ENCODE peak calls at places on chromosomes 13 and 19, in four cellular contexts. X is Peyer's patch, B is gastrocnemius medialis, D is tibial nerve. J is an unnamed sample.
A peak's percentile ranks its signal among the peaks of the same experiment; 100 is the strongest.

GRCh38 chr19:38730731-38731589 is 13.3 kb downstream of the CAPN12 start:
- DNase-seq in X (peak; percentile 49), B (no peak), D (no peak), J (no peak)

GRCh38 chr19:18416778-18417249 is 2.4 kb upstream of the SSBP4 start:
- DNase-seq in X (peak; percentile 86), B (peak; percentile 69), D (peak; percentile 92), J (peak; percentile 71)

GRCh38 chr19:7819337-7819736 is 10.7 kb upstream of the EVI5L start:
- DNase-seq in X (no peak), B (no peak), D (no peak), J (no peak)

GRCh38 chr19:39070888-39071287 is 13.3 kb upstream of the ACP7 start:
- DNase-seq in X (no peak), B (no peak), D (no peak), J (no peak)

GRCh38 chr13:54733639-54734038 is 1705.0 kb downstream of the OLFM4 start:
- DNase-seq in X (no peak), B (no peak), D (no peak), J (no peak)

GRCh38 chr13:44786724-44787123 is 202.5 kb downstream of the NUFIP1 start:
- DNase-seq in X (no peak), B (no peak), D (no peak), J (no peak)

GRCh38 chr13:21478881-21479808 is 20.0 kb upstream of the ZDHHC20 start:
- DNase-seq in X (peak; percentile 75), B (peak; percentile 29), D (no peak), J (no peak)

GRCh38 chr19:2578391-2578826 is 102.5 kb downstream of the GADD45B start:
- DNase-seq in X (peak; percentile 48), B (no peak), D (no peak), J (no peak)

GRCh38 chr19:17073869-17074627 is 1.2 kb downstream of the HAUS8 start:
- DNase-seq in X (peak; percentile 74), B (no peak), D (no peak), J (no peak)

GRCh38 chr13:110347535-110348308 is 40.6 kb downstream of the COL4A2 start:
- DNase-seq in X (peak; percentile 56), B (no peak), D (no peak), J (no peak)

GRCh38 chr13:112990783-112991182 is 21.8 kb downstream of the MCF2L start:
- DNase-seq in X (peak; percentile 81), B (no peak), D (no peak), J (no peak)

GRCh38 chr19:41862445-41862986 is 2.5 kb downstream of the RPS19 start:
- DNase-seq in X (no peak), B (no peak), D (no peak), J (no peak)

GRCh38 chr19:41866284-41866683 is 6.2 kb downstream of the RPS19 start:
- DNase-seq in X (no peak), B (no peak), D (no peak), J (no peak)

GRCh38 chr19:41861846-41862245 is 1.8 kb downstream of the RPS19 start:
- DNase-seq in X (no peak), B (no peak), D (no peak), J (no peak)

GRCh38 chr19:41863209-41863931 is 3.3 kb downstream of the RPS19 start:
- DNase-seq in X (no peak), B (no peak), D (no peak), J (no peak)

GRCh38 chr19:41864374-41864773 is 4.3 kb downstream of the RPS19 start:
- DNase-seq in X (no peak), B (no peak), D (no peak), J (no peak)
- TF ChIP-seq CTCF in X (no peak), B (no peak), D (no peak), J (no peak)

GRCh38 chr19:44845286-44845611 is 848 bp upstream of the NECTIN2 start:
- DNase-seq in X (no peak), B (no peak), D (no peak), J (no peak)

GRCh38 chr19:44848036-44848804 is 2.1 kb downstream of the NECTIN2 start:
- DNase-seq in X (peak; percentile 46), B (no peak), D (no peak), J (no peak)

GRCh38 chr19:44847144-44848035 is 1.3 kb downstream of the NECTIN2 start:
- DNase-seq in X (peak; percentile 85), B (no peak), D (peak; percentile 65), J (no peak)

GRCh38 chr19:44846455-44847143 is 502 bp downstream of the NECTIN2 start:
- DNase-seq in X (peak; percentile 52), B (no peak), D (no peak), J (no peak)

DNA sequence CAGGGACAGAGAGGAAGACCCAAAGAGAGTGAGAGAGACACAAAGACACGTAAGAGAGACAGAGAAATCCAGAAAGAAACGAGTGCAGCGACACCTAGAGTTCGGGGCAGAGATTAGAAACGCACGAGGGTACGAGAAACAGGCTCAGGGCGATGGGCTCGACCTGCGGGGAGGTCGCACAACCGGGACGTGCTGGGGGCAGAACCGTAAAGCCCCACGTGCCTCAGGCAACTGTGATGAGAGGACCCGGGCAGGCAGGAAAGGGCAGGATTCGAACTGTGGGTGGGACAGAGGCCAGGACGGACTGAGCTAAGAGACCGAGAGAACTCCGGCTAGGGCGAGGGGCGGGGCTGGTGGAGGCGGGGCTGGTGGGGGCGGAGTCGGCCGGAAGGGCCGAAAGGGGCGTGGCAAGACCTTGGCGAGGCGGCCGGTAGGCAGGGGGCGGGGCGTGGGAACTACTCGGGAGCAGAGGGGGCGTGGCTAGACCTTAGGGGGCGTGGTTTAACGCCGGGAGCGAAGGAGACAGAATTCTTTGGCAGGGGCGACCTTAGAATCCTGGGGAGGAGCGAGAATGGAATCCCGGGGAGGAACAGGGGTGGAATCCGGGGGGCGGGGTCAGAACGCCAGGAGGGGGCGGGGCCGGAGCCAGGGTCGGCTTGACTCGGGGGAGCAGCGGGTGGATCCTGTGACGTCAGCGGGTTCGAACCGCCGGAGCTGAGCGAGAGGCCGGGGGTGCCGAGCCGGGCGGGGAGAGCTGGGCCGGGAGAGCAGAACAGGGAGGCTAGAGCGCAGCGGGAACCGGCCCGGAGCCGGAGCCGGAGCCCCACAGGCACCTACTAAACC is at the start of gene NECTIN2:
- DNase-seq in X (peak; percentile 99), B (peak; percentile 97), D (peak; percentile 100), J (peak; percentile 100)
- TF ChIP-seq CTCF in X (peak; percentile 24), B (peak; percentile 59), D (peak; percentile 70), J (peak; percentile 82)

DNA sequence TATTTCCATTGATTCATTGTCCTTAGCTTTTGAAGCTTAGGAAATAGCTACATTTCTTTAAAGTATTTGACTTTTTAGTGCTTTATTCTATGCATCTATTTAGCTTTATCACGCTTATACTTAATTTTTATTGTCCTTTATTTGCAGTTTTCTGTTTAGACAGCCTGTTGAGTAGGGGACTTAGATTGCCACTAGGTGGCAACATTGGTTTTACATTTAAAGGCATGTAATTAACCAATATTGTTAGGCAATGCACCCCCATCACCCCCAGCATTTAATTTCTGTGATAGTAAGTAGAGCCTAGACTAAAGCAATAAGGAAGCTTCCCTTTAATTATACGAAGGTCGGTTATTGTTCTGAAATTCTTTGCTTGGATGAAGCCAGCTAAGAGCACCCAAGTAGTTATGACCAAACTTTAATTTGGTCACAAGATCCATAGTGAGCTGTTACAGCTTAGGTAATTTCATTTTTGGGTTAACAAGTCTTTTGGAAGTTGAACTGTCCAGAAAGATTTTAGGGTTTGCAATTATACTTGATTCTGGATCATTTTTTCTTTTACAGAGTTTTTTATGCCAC is 36.5 kb downstream of the B3GLCT start:
- DNase-seq in X (no peak), B (no peak), D (no peak), J (no peak)
- TF ChIP-seq CTCF in X (peak; percentile 43), B (peak; percentile 62), D (peak; percentile 44), J (peak; percentile 83)

DNA sequence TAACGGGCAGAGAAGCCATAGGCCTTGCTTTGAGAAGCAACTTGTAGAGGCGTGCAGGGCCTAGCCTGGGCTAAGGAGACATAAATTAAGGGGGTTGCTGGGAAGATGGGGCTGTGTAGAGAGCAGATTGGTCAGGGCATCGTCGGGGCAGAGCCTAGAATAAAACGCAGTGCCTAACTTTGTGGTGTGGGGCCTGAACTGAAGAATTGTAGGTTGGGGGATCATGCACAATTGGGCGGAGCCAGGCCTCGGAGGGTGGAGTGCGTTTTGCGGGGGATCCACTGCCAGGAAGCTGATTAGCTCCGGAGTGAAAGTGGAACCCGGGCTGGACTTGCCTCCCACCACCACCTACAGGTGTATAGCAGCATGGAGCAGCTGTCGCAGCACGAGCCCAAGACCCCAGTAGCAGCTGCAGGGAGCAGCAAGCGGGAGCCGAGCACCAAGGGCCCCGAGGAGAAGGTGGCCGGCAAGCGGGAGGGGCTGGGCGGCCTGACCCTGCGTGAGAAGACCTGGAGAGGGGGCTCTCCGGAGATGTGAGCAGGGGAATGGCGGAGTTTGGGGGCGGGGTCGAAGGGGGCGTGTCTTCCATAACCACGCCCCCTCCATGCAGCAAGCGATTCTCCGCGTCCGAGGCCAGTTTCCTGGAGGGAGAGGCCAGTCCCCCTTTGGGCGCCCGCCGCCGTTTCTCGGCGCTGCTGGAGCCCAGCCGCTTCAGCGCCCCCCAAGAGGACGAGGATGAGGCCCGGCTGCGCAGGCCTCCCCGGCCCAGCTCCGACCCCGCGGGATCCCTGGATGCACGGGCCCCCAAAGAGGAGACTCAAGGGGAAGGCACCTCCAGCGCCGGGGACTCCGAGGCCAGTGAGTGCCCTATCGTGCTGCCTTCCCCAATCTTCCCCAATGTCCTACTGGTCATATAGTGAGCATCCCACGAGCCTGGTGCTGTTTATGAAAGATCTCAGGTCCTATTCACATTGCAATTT is 13.8 kb downstream of the DNASE2 start:
- DNase-seq in X (peak; percentile 83), B (no peak), D (no peak), J (no peak)
- TF ChIP-seq CTCF in X (no peak), B (no peak), D (no peak), J (no peak)

GRCh38 chr13:30111810-30112209 is 195.5 kb downstream of the KATNAL1 start:
- DNase-seq in X (no peak), B (no peak), D (no peak), J (no peak)
- TF ChIP-seq CTCF in X (no peak), B (no peak), D (no peak), J (no peak)

GRCh38 chr13:97268772-97269171 is 46.6 kb downstream of the MBNL2 start:
- DNase-seq in X (no peak), B (no peak), D (no peak), J (no peak)
- TF ChIP-seq CTCF in X (no peak), B (no peak), D (no peak), J (no peak)

GRCh38 chr13:50969691-50970090 is 60.1 kb downstream of the RNASEH2B start:
- DNase-seq in X (peak; percentile 52), B (no peak), D (no peak), J (no peak)
- TF ChIP-seq CTCF in X (no peak), B (no peak), D (no peak), J (peak; percentile 11)

GRCh38 chr13:27593267-27593666 is 27.1 kb downstream of the LNX2 start:
- DNase-seq in X (no peak), B (no peak), D (no peak), J (no peak)
- TF ChIP-seq CTCF in X (no peak), B (no peak), D (no peak), J (no peak)

J was measured in D721Med.